ENCODE peak calls at places on chromosome 18, in seven cellular contexts. D, V, U, I, A, J and K are unnamed samples.

GRCh38 chr18:22822024-22822423 is 111.1 kb upstream of the RBBP8 start:
- DNase-seq in D (no peak), V (peak), U (no peak), I (peak), A (no peak), J (no peak), K (no peak)

GRCh38 chr18:60649816-60650215 is 277.2 kb upstream of the MC4R start:
- DNase-seq in D (no peak), V (no peak), U (no peak), I (no peak), A (no peak), J (no peak), K (no peak)

GRCh38 chr18:79485788-79486355 is 90.1 kb downstream of the NFATC1 start:
- DNase-seq in D (no peak), V (no peak), U (no peak), I (peak), A (no peak), J (no peak), K (no peak)

GRCh38 chr18:12442946-12443345 is 35.2 kb downstream of the PRELID3A start:
- DNase-seq in D (no peak), V (no peak), U (no peak), I (peak), A (no peak), J (no peak), K (no peak)

GRCh38 chr18:35026407-35027061 is 14.7 kb upstream of the MAPRE2 start:
- DNase-seq in D (no peak), V (peak), U (no peak), I (no peak), A (no peak), J (no peak), K (no peak)

GRCh38 chr18:44393406-44393805 is 287.3 kb upstream of the SETBP1 start:
- DNase-seq in D (no peak), V (no peak), U (no peak), I (no peak), A (no peak), J (no peak), K (no peak)

GRCh38 chr18:48127546-48128105 is 197.2 kb upstream of the SMAD2 start:
- DNase-seq in D (no peak), V (peak), U (no peak), I (no peak), A (no peak), J (no peak), K (no peak)

GRCh38 chr18:35030234-35030989 is 10.8 kb upstream of the MAPRE2 start:
- DNase-seq in D (no peak), V (no peak), U (no peak), I (no peak), A (no peak), J (no peak), K (no peak)

GRCh38 chr18:49340446-49340845 is 120.0 kb downstream of the DYM start:
- DNase-seq in D (no peak), V (no peak), U (no peak), I (peak), A (no peak), J (no peak), K (no peak)

GRCh38 chr18:74273394-74273793 is 18.4 kb downstream of the CYB5A start:
- DNase-seq in D (no peak), V (no peak), U (no peak), I (no peak), A (no peak), J (no peak), K (no peak)

GRCh38 chr18:73147591-73147990 is 279.8 kb upstream of the NETO1 start:
- DNase-seq in D (no peak), V (no peak), U (no peak), I (no peak), A (no peak), J (no peak), K (no peak)

GRCh38 chr18:22066083-22066485 is 103.3 kb upstream of the GATA6 start:
- DNase-seq in D (no peak), V (peak), U (no peak), I (no peak), A (no peak), J (no peak), K (no peak)

GRCh38 chr18:46859855-46860254 is 57.5 kb downstream of the PIAS2 start:
- DNase-seq in D (no peak), V (no peak), U (no peak), I (peak), A (no peak), J (no peak), K (no peak)

GRCh38 chr18:22021701-22022100 is 147.7 kb upstream of the GATA6 start:
- DNase-seq in D (no peak), V (no peak), U (no peak), I (no peak), A (no peak), J (no peak), K (no peak)

GRCh38 chr18:37640504-37640903 is 74.9 kb upstream of the CELF4 start:
- DNase-seq in D (no peak), V (peak), U (no peak), I (no peak), A (no peak), J (no peak), K (no peak)

GRCh38 chr18:12639990-12640880 is 17.7 kb downstream of the SPIRE1 start:
- DNase-seq in D (no peak), V (no peak), U (no peak), I (peak), A (no peak), J (no peak), K (no peak)

GRCh38 chr18:66553824-66554223 is 50.1 kb downstream of the CDH19 start:
- DNase-seq in D (no peak), V (no peak), U (no peak), I (no peak), A (no peak), J (no peak), K (no peak)